ENCODE peak calls at places on chromosomes 7 and 10, in five cellular contexts. G is A549, I is uterus, R is upper lobe of left lung, N is ovary. W is an unnamed sample.

GRCh38 chr7:96993980-96994379 is 11.4 kb upstream of the DLX6 start:
- DNase-seq in G (no peak), I (no peak), R (no peak), N (no peak), W (no peak)

GRCh38 chr7:25208525-25209221 is 19.6 kb downstream of the NPVF start:
- DNase-seq in G (no peak), I (no peak), R (no peak), N (no peak), W (no peak)

GRCh38 chr10:63157845-63158624 is 24.9 kb downstream of the NRBF2 start:
- DNase-seq in G (peak), I (peak), R (no peak), N (peak), W (peak)

GRCh38 chr7:29639887-29640600 is 76.4 kb downstream of the PRR15 start:
- DNase-seq in G (no peak), I (no peak), R (no peak), N (no peak), W (no peak)

GRCh38 chr10:90712529-90712928 is 145.3 kb downstream of the HTR7 start:
- DNase-seq in G (no peak), I (no peak), R (no peak), N (no peak), W (no peak)

GRCh38 chr7:27295236-27295635 is 52.6 kb downstream of the EVX1 start:
- DNase-seq in G (no peak), I (no peak), R (no peak), N (no peak), W (no peak)

GRCh38 chr10:103635580-103635979 is 142.1 kb downstream of the NEURL1 start:
- DNase-seq in G (no peak), I (no peak), R (no peak), N (no peak), W (no peak)

GRCh38 chr7:7257899-7258692 is 75.8 kb downstream of the C1GALT1 start:
- DNase-seq in G (no peak), I (no peak), R (no peak), N (no peak), W (no peak)

GRCh38 chr10:132945894-132946255 is 3.5 kb upstream of the CFAP46 start:
- DNase-seq in G (no peak), I (no peak), R (no peak), N (no peak), W (no peak)

GRCh38 chr10:18254692-18255091 is 114.5 kb downstream of the CACNB2 start:
- DNase-seq in G (no peak), I (no peak), R (no peak), N (no peak), W (no peak)

GRCh38 chr10:123301077-123301875 is 147.1 kb downstream of the BUB3 start:
- DNase-seq in G (peak), I (no peak), R (no peak), N (no peak), W (peak)

GRCh38 chr10:16105082-16105481 is 244.8 kb upstream of the MINDY3 start:
- DNase-seq in G (no peak), I (no peak), R (no peak), N (no peak), W (no peak)

GRCh38 chr7:40879941-40880558 is 745.2 kb downstream of the SUGCT start:
- DNase-seq in G (no peak), I (no peak), R (no peak), N (no peak), W (no peak)

GRCh38 chr7:18558910-18559309 is 63.4 kb downstream of the HDAC9 start:
- DNase-seq in G (no peak), I (no peak), R (no peak), N (no peak), W (no peak)

GRCh38 chr7:159012353-159013069 is 132.2 kb downstream of the VIPR2 start:
- DNase-seq in G (no peak), I (no peak), R (peak), N (no peak), W (no peak)

GRCh38 chr10:59807629-59808620 is 54.7 kb upstream of the MRLN start:
- DNase-seq in G (no peak), I (no peak), R (no peak), N (no peak), W (no peak)

GRCh38 chr7:46864711-46865110 is 717.2 kb downstream of the TNS3 start:
- DNase-seq in G (no peak), I (no peak), R (no peak), N (no peak), W (no peak)

GRCh38 chr10:14184841-14185500 is 145.8 kb downstream of the FRMD4A start:
- DNase-seq in G (no peak), I (no peak), R (no peak), N (no peak), W (no peak)

GRCh38 chr10:35043796-35044344 is 46.3 kb downstream of the CUL2 start:
- DNase-seq in G (no peak), I (no peak), R (no peak), N (no peak), W (no peak)

GRCh38 chr10:45809829-45810228 is 37.5 kb downstream of the AGAP4 start:
- DNase-seq in G (no peak), I (no peak), R (no peak), N (no peak), W (no peak)

GRCh38 chr7:131502810-131503545 is 53.5 kb downstream of the PODXL start:
- DNase-seq in G (no peak), I (peak), R (no peak), N (peak), W (no peak)

GRCh38 chr7:131500357-131500756 is 56.1 kb downstream of the PODXL start:
- DNase-seq in G (no peak), I (no peak), R (no peak), N (no peak), W (no peak)

GRCh38 chr7:131501930-131502685 is 54.3 kb downstream of the PODXL start:
- DNase-seq in G (no peak), I (no peak), R (no peak), N (no peak), W (no peak)

GRCh38 chr7:131499801-131500200 is 56.6 kb downstream of the PODXL start:
- DNase-seq in G (no peak), I (no peak), R (no peak), N (no peak), W (no peak)

GRCh38 chr7:131501422-131501821 is 55.0 kb downstream of the PODXL start:
- DNase-seq in G (no peak), I (no peak), R (no peak), N (no peak), W (no peak)
- TF ChIP-seq POLR2A in G (no peak), I (no peak), R (no peak), N (no peak), W (no peak)

DNA sequence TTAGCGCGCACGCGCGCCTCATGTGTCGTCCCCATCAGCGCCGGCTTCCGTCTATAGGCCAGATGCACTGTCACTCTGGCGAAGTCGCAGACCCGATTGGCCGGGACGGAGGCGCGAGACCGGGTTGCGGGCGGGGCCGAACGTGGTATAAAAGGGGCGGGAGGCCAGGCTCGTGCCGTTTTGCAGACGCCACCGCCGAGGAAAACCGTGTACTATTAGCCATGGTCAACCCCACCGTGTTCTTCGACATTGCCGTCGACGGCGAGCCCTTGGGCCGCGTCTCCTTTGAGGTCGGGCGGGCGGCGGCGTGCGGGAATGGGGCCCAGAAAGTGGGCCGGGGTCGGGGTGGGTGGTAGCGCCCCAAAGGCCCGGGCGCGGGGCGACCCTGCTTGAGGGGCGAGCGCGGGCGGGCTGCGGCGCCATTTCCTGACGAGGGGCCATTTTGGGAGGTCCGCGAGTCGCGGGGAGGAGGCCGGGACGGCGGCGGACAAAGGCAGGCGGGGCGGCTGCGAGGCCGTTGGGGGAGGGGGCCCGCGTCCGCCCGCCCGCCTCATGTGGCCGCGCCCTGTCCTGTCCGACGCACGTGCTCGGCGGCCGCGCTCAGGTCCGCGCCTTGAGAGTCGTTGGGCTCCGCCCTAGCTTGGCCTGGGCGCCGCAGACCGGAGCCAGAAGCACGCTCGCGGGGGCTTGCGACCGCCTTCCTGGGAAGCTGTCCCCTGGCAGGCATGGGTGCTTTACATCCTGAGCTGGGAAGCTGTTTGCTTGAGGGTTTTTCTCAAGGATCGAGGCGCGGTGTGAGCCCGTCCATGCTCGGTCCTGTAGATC is at the start of gene PPIA:
- DNase-seq in G (peak), I (peak), R (peak), N (peak), W (peak)
- TF ChIP-seq POLR2A in G (peak), I (peak), R (peak), N (peak), W (peak)

DNA sequence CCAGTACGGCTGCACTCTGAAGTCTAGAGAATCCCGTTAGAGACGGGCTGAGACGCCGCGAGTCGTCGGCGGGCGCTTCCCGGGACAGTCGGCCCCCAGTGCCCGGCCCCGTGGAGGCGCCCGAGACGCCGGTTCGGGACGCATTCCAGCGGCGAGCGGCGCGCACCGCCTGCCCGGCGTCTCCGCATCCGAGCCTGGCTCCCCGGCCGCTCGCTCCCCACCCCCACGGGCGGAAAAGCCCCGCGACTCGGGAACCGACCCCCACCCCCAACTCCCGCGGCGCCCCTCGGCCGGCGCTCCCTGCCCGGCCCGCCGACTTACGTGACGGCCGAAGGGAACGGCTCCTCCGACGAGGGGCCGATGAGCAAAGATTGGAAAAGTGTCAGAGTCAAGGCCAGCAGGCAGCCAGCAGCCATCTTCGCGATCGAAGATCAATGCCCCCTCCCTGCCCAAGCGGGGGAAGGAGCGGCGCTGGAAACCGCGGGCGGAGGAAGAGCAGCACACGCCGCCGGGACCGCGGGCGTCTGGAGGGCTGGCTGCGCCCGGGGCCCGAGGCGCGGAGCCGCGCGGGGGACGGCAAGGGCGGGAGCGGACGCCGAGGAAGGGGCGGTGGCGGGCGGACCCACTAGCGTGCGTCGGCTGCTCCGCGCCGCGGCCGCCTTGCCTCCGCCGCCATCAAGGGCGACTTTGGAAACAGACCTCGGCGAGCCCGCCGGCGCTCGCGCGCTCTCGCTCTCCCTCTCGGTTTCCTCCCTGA is at the start of gene CACNA2D1:
- DNase-seq in G (peak), I (no peak), R (peak), N (peak), W (no peak)
- TF ChIP-seq POLR2A in G (peak), I (no peak), R (peak), N (no peak), W (no peak)

DNA sequence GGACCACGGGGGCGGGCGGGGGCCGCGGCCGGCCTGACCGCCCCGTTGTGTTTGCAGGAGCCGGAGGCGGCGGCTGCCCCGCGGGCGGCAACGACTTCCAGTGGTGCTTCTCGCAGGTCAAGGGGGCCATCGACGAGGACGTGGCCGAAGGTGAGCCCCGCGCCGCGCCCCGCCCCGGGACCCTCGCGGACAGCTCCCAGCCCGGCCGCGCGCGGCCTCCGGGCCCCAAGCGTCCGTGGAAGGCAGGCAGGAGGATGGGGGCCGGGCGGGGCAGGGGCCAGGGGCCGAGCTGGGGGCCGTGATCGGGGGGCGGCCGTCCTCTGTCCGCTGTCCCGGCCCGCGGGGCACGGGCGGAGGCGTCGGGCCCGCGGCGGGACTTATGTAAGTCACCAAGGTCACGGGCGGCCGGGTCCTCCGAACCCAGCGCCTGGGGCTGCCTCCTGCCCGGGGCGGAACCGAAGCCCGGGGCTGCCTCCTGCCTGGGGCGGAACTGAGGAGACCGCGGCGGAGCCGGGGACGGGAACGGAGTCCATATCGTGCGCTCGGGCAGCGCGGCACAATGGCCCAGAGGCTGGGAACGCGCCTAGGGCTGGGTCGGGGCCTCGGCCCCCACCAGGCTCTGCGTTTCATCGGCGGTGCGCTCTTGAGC is 497 bp downstream of the PPP2R2D start:
- DNase-seq in G (peak), I (peak), R (peak), N (peak), W (no peak)
- TF ChIP-seq POLR2A in G (no peak), I (no peak), R (peak), N (no peak), W (no peak)

DNA sequence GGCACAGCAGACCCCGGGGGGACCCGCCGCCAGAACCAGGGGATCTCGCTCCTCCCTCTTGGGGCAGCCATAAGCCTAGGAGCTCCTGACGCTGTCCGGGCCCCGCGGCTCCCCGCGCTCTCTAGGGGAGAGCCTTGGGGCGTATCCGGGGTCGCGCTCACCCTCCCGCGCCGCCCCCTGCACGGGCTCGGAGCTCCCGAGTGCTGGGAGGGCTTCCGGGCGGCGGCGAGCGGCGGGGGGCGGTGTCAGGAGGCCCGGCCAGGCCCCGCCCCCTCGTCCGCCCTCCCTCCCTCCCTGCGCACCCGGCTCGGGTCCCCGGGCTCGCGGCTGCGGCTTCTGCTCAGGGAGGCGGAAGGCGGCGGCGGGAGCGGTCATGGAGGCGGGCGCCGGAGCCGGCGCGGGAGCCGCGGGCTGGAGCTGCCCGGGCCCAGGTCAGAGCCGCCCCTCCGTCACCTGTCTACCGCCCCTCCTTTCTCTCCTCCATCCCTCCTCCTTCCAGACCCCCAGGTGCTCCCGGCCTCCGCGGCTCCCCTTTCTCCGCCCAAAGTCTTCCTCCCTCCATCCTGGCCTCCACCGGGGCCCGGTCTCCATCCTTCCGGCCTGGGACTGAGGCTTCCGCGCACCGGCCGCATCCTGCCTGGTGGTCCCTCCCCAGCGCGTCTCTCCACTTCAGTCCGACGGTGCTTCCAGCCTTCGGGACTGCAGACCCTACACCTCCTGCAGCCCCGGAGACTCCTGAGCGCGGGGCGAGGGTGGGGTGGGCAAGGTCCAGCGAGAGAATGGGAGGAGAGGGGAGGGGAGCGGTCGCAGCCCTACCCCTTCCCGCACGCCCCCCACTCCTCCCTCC is 424 bp upstream of the CCDC136 start:
- DNase-seq in G (peak), I (peak), R (peak), N (peak), W (peak)
- TF ChIP-seq POLR2A in G (no peak), I (no peak), R (peak), N (no peak), W (peak)

DNA sequence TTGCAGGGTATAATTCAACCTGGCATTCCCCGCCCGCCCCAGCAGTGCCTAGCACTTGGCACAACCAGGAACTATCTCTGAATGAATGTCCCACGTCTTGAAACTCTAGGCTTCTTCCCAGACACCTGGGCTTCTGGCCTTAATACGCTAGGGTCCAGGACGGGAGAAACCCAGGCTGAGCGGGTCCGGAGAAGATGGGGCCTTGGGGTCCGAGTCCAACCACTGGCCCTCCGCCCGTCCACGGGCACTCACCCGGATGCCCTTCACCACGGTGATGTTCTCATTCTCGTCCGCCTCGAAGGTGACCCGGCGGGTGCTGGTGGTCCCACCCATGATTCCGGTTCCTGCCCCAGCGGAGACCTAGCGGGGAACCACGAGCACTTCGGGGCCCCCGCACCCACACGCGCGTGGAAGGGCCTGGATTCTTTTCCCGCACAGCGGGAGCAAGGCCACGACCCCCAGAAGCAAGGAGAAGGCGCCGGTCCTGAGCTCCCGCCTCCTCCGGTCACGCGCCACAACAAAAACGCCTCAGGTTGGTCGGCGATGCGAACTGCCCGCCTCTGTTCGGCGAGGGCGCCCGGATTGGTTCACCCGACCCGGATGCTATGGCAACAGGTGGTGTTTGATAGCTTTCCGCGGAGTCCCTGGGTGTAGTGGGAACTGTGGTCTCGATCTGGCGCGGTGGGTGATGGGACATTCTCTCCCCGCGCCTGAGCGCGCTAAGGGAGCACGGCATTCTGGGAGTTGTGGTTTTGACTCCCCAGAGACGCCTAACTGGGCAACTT is at the start of gene CHCHD3:
- DNase-seq in G (peak), I (peak), R (peak), N (peak), W (peak)
- TF ChIP-seq POLR2A in G (peak), I (no peak), R (peak), N (peak), W (peak)

W was measured in H54.